ENCODE peak calls at places on chromosomes 12 and 14, in five cellular contexts. N is breast epithelium, G is psoas muscle, H is astrocyte, U is tibial artery. E is an unnamed sample. For H3K4me1, the result is how much of the 10 kb centered on the place peaks cover.

GRCh38 chr14:105389534-105389933 is 8.8 kb upstream of the TEX22 start:
- DNase-seq in N (no peak), H (no peak), U (no peak), G (peak), E (no peak)

GRCh38 chr14:79483472-79483871 is 727.8 kb downstream of the DIO2 start:
- DNase-seq in H (peak), G (no peak), N (no peak), U (no peak), E (no peak)

GRCh38 chr12:112524676-112525425 is 106.1 kb downstream of the PTPN11 start:
- DNase-seq in H (peak), N (no peak), U (no peak), G (no peak), E (no peak)

GRCh38 chr12:93042283-93042682 is 113.2 kb upstream of the EEA1 start:
- DNase-seq in H (no peak), U (no peak), N (no peak), G (no peak), E (no peak)

GRCh38 chr14:80996049-80996901 is 40.9 kb downstream of the TSHR start:
- DNase-seq in U (no peak), N (no peak), G (no peak), H (peak), E (peak)

GRCh38 chr12:111819191-111820158 is 22.6 kb upstream of the MAPKAPK5 start:
- DNase-seq in G (no peak), H (no peak), N (no peak), U (no peak), E (no peak)

GRCh38 chr12:96445743-96446655 is 43.4 kb upstream of the CFAP54 start:
- DNase-seq in H (peak), N (no peak), U (no peak), G (no peak), E (no peak)

GRCh38 chr12:54711664-54712063 is 63.5 kb upstream of the DCD start:
- DNase-seq in U (no peak), G (no peak), N (no peak), H (no peak), E (no peak)

GRCh38 chr14:57182760-57183503 is 85.8 kb downstream of the EXOC5 start:
- DNase-seq in U (no peak), G (no peak), N (no peak), H (no peak), E (no peak)

GRCh38 chr12:6363330-6364036 is 11.9 kb downstream of the SCNN1A start:
- DNase-seq in N (peak), H (no peak), G (peak), U (peak), E (peak)

GRCh38 chr14:72675126-72675525 is 218.8 kb downstream of the DPF3 start:
- DNase-seq in N (no peak), G (no peak), H (no peak), U (no peak), E (no peak)

GRCh38 chr12:13165578-13166120 is 30.9 kb upstream of the EMP1 start:
- DNase-seq in U (peak), H (peak), G (peak), N (peak), E (peak)

GRCh38 chr12:111178194-111179081 is 190.5 kb downstream of the PHETA1 start:
- DNase-seq in U (no peak), G (no peak), N (no peak), H (no peak), E (no peak)

GRCh38 chr14:53391631-53392030 is 238.5 kb upstream of the DDHD1 start:
- DNase-seq in U (no peak), N (no peak), H (peak), G (no peak), E (no peak)

GRCh38 chr12:70317781-70318180 is 48.3 kb upstream of the KCNMB4 start:
- DNase-seq in H (peak), G (no peak), U (no peak), N (no peak), E (no peak)

GRCh38 chr14:94011795-94012194 is 14.3 kb upstream of the OTUB2 start:
- DNase-seq in U (no peak), N (no peak), H (peak), G (no peak), E (no peak)

GRCh38 chr12:122060069-122060468 is 18.5 kb upstream of the MLXIP start:
- DNase-seq in U (no peak), G (no peak), H (no peak), N (no peak), E (no peak)

GRCh38 chr14:39873793-39874192 is 441.6 kb upstream of the FBXO33 start:
- DNase-seq in U (no peak), N (no peak), G (no peak), H (no peak), E (no peak)

DNA sequence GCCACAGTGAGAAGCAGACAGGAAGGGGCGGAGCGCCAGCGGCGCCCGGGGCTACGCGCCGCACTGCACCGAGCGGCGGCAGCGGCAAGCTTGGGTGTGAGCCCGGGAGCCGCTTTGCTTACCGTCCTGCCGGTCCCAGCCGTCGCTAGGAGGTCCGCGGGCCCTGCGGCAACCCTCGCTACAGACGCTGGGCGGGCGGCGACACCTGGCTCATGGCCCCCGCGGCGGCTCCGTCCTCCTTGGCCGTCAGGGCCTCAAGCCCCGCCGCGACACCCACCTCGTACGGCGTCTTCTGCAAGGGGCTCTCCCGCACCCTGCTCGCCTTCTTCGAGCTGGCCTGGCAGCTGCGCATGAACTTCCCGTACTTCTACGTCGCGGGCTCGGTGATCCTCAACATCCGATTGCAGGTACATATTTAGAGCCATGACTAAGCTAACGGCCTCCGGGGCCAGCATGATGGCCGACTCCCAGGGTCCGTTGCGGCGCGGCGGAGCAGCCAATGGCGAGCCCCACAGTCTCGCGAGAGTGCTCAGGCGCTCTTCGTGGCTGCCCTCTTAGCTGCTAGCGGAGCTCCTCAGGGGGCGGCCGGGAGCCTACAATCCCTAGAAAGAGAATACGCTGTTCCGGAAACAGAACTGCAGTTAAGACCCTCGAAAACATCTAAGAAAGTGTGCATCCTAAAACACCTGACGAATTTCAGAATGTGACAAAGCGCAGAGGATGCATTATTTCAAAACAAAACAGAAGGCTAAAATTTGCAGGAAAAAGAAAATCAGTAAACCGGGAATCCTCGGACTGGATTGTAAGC is at the start of gene SMIM10L1:
- DNase-seq in N (peak), H (peak), G (peak), U (peak), E (peak)
- TF ChIP-seq CTCF in N (no peak), H (no peak), G (no peak), U (no peak), E (no peak)

GRCh38 chr12:31521972-31522371 is 69.0 kb downstream of the DENND5B start:
- DNase-seq in H (no peak), U (no peak), N (no peak), G (no peak), E (no peak)
- H3K4me1 ChIP-seq in H (under half), U (under half), N (under half), G (under half), E (half or more)

DNA sequence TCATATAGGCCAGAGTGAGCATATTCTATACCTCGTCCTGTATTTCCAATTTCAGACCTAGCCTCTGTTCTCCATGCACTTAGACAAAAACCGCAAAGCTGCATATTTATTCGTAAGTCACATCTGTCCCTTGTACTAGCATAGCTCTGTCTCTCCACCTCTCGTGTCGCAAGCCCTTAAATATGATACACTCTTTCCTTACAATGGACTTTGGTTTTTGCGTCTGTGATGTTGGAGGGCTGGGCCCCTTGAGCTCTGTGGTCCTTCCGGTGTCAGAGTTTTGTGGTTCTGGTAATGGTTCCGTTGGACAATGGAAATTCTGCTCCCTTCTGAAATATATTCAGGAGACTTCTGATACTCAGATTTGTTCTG is 11.3 kb downstream of the PRKCH start:
- DNase-seq in U (no peak), G (no peak), N (no peak), H (no peak), E (no peak)
- H3K27ac ChIP-seq in U (no peak), G (no peak), N (no peak), H (no peak), E (no peak)

GRCh38 chr12:27008070-27008469 is 6.1 kb downstream of the TM7SF3 start:
- DNase-seq in G (no peak), H (no peak), N (no peak), U (no peak), E (no peak)

GRCh38 chr12:27012982-27013255 is 1.3 kb downstream of the TM7SF3 start:
- DNase-seq in G (no peak), N (no peak), H (no peak), U (no peak), E (no peak)

GRCh38 chr12:27006797-27007467 is 7.3 kb downstream of the TM7SF3 start:
- DNase-seq in N (no peak), G (no peak), H (no peak), U (no peak), E (no peak)

GRCh38 chr12:27012239-27012981 is 1.8 kb downstream of the TM7SF3 start:
- DNase-seq in U (no peak), N (no peak), H (no peak), G (no peak), E (no peak)

DNA sequence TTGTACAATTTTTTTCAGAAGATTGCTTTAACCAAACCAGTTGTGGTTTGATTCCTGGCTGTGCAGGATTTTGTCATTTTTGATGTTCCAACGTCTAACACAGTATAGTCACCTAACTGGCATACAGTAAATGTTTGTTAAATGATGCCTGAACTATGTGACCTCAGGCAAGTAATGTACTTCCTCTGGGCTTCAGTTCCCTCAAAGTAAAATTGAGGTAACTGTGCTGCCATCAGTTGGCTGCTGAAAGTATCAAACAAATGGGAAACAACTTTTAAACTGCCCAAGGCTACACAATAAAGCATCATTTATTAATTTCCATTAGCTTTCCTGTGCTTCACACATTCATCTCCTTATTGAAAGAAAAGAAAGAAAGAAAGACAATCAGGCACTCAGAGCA is 4.3 kb downstream of the TM7SF3 start:
- DNase-seq in G (no peak), U (no peak), N (no peak), H (no peak), E (no peak)
- TF ChIP-seq CTCF in G (no peak), U (no peak), N (no peak), H (no peak), E (no peak)

GRCh38 chr12:40224439-40225291 is at the start of gene LRRK2:
- DNase-seq in G (peak), N (peak), H (peak), U (peak), E (peak)

GRCh38 chr12:40225337-40225983 is 663 bp downstream of the LRRK2 start:
- DNase-seq in G (no peak), N (no peak), U (no peak), H (no peak), E (no peak)

GRCh38 chr12:40226652-40227051 is 1.9 kb downstream of the LRRK2 start:
- DNase-seq in H (peak), G (peak), N (no peak), U (peak), E (peak)

GRCh38 chr12:40227447-40227846 is 2.6 kb downstream of the LRRK2 start:
- DNase-seq in G (no peak), H (no peak), U (no peak), N (no peak), E (no peak)

DNA sequence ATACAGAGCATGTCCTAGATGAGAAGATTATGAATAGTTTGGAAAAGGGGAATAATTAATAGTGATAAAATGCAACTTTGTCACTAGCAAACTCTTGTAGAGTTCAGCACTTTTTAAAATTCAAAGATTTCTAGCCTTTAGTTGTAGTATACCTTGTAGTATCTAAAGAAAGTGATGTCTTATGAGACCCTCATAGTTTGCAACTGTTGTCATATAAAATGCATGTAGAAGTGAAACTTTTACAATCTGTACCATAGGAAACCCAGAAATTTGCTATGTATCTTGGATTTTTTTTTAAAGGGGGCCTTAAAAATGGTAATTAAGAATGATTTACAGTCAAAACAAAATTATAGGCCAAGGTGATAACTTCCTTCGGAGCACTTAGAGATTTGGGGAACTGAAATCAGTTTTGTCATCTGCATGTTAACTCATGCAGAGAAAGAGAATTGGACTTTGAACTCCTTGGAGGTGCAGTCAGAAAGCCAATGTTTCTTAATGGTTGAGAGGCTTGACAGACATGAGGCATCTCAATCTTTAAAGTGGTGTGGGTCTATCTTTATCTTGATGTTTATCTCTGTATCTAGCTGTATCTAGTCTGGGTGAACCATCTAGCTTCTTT is 1.3 kb downstream of the LRRK2 start:
- DNase-seq in H (no peak), G (no peak), N (no peak), U (no peak), E (no peak)
- H3K4me1 ChIP-seq in H (under half), G (under half), N (under half), U (under half), E (under half)